ENCODE peak calls at places on chromosomes 11 and 22, in four cellular contexts. V, O, K and Z are unnamed samples.

GRCh38 chr22:20567993-20568417 is 60.6 kb downstream of the MED15 start:
- DNase-seq in V (no peak), O (no peak), K (no peak), Z (no peak)

GRCh38 chr11:63761870-63762661 is 6.5 kb downstream of the ZFTA start:
- DNase-seq in V (peak; percentile 26), O (peak; percentile 71), K (no peak), Z (no peak)

GRCh38 chr22:37079668-37080171 is 28.2 kb downstream of the KCTD17 start:
- DNase-seq in V (no peak), O (no peak), K (no peak), Z (peak; percentile 64)

GRCh38 chr11:134139873-134140331 is 71.0 kb downstream of the JAM3 start:
- DNase-seq in V (peak; percentile 65), O (peak; percentile 90), K (peak; percentile 87), Z (peak; percentile 24)

GRCh38 chr11:121841487-121842167 is 274.4 kb downstream of the BLID start:
- DNase-seq in V (no peak), O (peak; percentile 63), K (no peak), Z (no peak)

GRCh38 chr22:38202437-38203089 is 769 bp downstream of the MAFF start:
- DNase-seq in V (peak; percentile 87), O (peak; percentile 97), K (peak; percentile 89), Z (peak; percentile 65)

GRCh38 chr11:108009497-108010360 is 1.0 kb downstream of the CUL5 start:
- DNase-seq in V (no peak), O (no peak), K (no peak), Z (no peak)

GRCh38 chr11:105553015-105553414 is 56.9 kb upstream of the GRIA4 start:
- DNase-seq in V (no peak), O (no peak), K (no peak), Z (no peak)

GRCh38 chr11:82906236-82906635 is 4.7 kb downstream of the DDIAS start:
- DNase-seq in V (no peak), O (no peak), K (no peak), Z (no peak)

GRCh38 chr11:117799634-117800033 is 2.6 kb upstream of the DSCAML1 start:
- DNase-seq in V (no peak), O (no peak), K (no peak), Z (no peak)

GRCh38 chr22:20885557-20886323 is 26.9 kb downstream of the SNAP29 start:
- DNase-seq in V (peak; percentile 88), O (peak; percentile 89), K (peak; percentile 67), Z (peak; percentile 18)

GRCh38 chr22:43303751-43304150 is 39.4 kb downstream of the SCUBE1 start:
- DNase-seq in V (no peak), O (no peak), K (no peak), Z (no peak)

GRCh38 chr22:50548046-50548912 is 2.6 kb downstream of the KLHDC7B start:
- DNase-seq in V (peak; percentile 46), O (no peak), K (no peak), Z (peak; percentile 62)

GRCh38 chr22:41638124-41638523 is 17.0 kb downstream of the XRCC6 start:
- DNase-seq in V (no peak), O (no peak), K (no peak), Z (no peak)

GRCh38 chr22:45125198-45125597 is 38.5 kb upstream of the NUP50 start:
- DNase-seq in V (no peak), O (no peak), K (no peak), Z (no peak)

GRCh38 chr11:118790357-118791014 is 478 bp downstream of the DDX6 start:
- DNase-seq in V (no peak), O (peak; percentile 86), K (peak; percentile 78), Z (peak; percentile 82)

GRCh38 chr22:44362249-44363040 is 49.7 kb upstream of the SHISAL1 start:
- DNase-seq in V (no peak), O (peak; percentile 60), K (no peak), Z (no peak)

GRCh38 chr11:96050435-96051182 is 126.7 kb upstream of the MTMR2 start:
- DNase-seq in V (no peak), O (no peak), K (no peak), Z (no peak)

GRCh38 chr11:13118194-13118593 is 109.1 kb downstream of the RASSF10 start:
- DNase-seq in V (no peak), O (no peak), K (no peak), Z (no peak)

GRCh38 chr22:38872831-38873248 is 824 bp upstream of the CBX6 start:
- DNase-seq in V (peak; percentile 52), O (peak; percentile 89), K (no peak), Z (no peak)

GRCh38 chr11:44899959-44900358 is 50.7 kb downstream of the TP53I11 start:
- DNase-seq in V (no peak), O (no peak), K (no peak), Z (no peak)

GRCh38 chr22:41237707-41238569 is 2.8 kb downstream of the CHADL start:
- DNase-seq in V (peak; percentile 87), O (peak; percentile 79), K (peak; percentile 21), Z (peak; percentile 83)

GRCh38 chr22:29308791-29309262 is 2.4 kb downstream of the GAS2L1 start:
- DNase-seq in V (no peak), O (peak; percentile 69), K (no peak), Z (no peak)

GRCh38 chr11:111676878-111677585 is 74.8 kb downstream of the SIK2 start:
- DNase-seq in V (no peak), O (no peak), K (no peak), Z (no peak)

GRCh38 chr22:33000342-33001280 is 57.6 kb downstream of the SYN3 start:
- DNase-seq in V (peak; percentile 40), O (peak; percentile 76), K (peak; percentile 70), Z (no peak)

GRCh38 chr11:99548264-99548663 is 527.5 kb downstream of the CNTN5 start:
- DNase-seq in V (no peak), O (no peak), K (no peak), Z (no peak)

GRCh38 chr11:44894217-44894617 is 56.5 kb downstream of the TP53I11 start:
- DNase-seq in V (peak; percentile 29), O (peak; percentile 91), K (peak; percentile 31), Z (no peak)

GRCh38 chr11:117641008-117641915 is 155.8 kb downstream of the DSCAML1 start:
- DNase-seq in V (no peak), O (peak; percentile 22), K (no peak), Z (no peak)

GRCh38 chr11:64296830-64297721 is 3.1 kb upstream of the CATSPERZ start:
- DNase-seq in V (no peak), O (no peak), K (no peak), Z (peak; percentile 14)

GRCh38 chr11:119432484-119433368 is 9.8 kb upstream of the THY1 start:
- DNase-seq in V (no peak), O (no peak), K (no peak), Z (no peak)

GRCh38 chr11:44625759-44626523 is 60.5 kb downstream of the CD82 start:
- DNase-seq in V (peak; percentile 5), O (peak; percentile 52), K (no peak), Z (no peak)

GRCh38 chr22:46626356-46626755 is 6.2 kb downstream of the GRAMD4 start:
- DNase-seq in V (no peak), O (no peak), K (no peak), Z (no peak)

GRCh38 chr22:19889951-19890350 is 35.3 kb upstream of the GNB1L start:
- DNase-seq in V (no peak), O (no peak), K (no peak), Z (no peak)

GRCh38 chr11:1830500-1831223 is 4.1 kb upstream of the SYT8 start:
- DNase-seq in V (peak; percentile 88), O (no peak), K (no peak), Z (no peak)

GRCh38 chr11:6607190-6607635 is 3.6 kb downstream of the ILK start:
- DNase-seq in V (no peak), O (no peak), K (no peak), Z (no peak)

GRCh38 chr11:6602096-6602940 is 1.1 kb downstream of the RRP8 start:
- DNase-seq in V (no peak), O (peak; percentile 51), K (peak; percentile 3), Z (no peak)

GRCh38 chr11:6606471-6607189 is 3.1 kb downstream of the ILK start:
- DNase-seq in V (peak; percentile 91), O (peak; percentile 98), K (peak; percentile 91), Z (peak; percentile 63)

GRCh38 chr11:6603287-6604080 is at the start of the genes ILK and RRP8:
- DNase-seq in V (peak; percentile 91), O (peak; percentile 96), K (peak; percentile 84), Z (peak; percentile 66)

DNA sequence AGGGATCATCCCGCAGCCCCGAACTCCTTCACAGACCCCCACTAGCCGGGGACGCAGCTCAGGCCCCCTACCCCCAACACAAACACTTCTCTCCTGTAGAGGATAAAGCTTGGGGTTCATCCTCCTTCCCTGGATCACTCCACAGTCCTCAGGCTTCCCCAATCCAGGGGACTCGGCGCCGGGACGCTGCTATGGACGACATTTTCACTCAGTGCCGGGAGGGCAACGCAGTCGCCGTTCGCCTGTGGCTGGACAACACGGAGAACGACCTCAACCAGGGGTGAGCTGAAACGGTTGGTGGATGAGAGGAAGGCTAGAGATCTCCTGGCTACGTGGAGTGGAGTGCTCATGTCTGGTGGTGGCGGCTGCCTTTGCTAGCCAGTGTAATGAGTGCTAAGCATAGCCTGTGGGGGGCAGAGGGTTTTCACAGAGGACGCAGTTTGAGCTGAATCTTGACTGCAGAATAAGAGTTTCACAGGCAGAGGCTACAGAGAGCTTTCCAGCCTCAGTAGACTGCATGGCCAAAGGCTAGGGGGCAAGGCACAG is 580 bp downstream of the ILK start:
- DNase-seq in V (peak; percentile 40), O (peak; percentile 79), K (peak; percentile 54), Z (peak; percentile 43)
- TF ChIP-seq CTCF in V (no peak), O (no peak), K (peak; percentile 27), Z (peak; percentile 37)

DNA sequence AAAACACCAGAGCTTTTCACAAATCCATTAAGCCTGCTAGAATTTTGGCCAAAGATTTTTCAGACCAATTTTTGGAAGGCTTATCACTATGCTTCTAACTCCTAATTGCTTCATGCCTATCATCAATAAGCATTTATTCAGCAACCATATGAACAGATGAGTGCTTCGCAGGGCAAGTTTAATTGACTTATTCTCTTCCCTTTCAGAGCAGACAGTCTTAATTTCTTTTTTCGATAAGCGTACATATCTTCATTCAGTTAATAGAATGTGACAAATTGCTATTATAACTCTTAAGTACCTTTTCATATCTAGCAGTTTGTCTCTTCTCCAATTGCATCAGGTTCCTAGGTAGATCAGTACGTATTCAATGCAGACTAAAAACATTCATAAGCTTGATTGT is 298.4 kb upstream of the ANO5 start:
- DNase-seq in V (no peak), O (no peak), K (no peak), Z (no peak)
- H3K9me3 ChIP-seq in V (no peaks in the 10 kb centered on the region), O (no peaks in the 10 kb centered on the region), K (no peaks in the 10 kb centered on the region), Z (no peaks in the 10 kb centered on the region)

GRCh38 chr11:30545507-30545906 is 40.6 kb downstream of the MPPED2 start:
- DNase-seq in V (no peak), O (no peak), K (no peak), Z (no peak)
- H3K27ac ChIP-seq in V (no peak overlapping the region), O (no peak overlapping the region), K (no peak overlapping the region), Z (no peak overlapping the region)

DNA sequence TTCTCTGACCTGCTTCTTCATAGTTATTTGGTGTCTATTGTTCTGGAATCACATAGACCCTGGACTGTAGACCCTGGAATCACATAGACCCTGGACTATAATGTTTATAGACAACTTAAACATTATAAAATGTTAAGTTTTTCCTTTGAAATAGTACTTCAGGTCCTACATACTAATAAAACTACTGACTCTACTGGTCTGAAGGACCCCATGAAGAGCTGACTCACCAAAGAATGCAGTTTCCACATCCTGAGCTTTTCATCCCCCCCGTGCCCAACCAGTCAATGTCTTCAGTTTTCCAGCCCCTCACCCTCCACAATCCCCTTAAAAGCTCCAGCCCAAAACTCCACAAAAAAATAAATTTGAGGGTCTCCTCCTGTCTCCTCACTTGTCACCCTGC is 6.6 kb upstream of the PLEKHA7 start:
- DNase-seq in V (no peak), O (no peak), K (no peak), Z (no peak)
- TF ChIP-seq CTCF in V (no peak), O (no peak), K (no peak), Z (no peak)